ENCODE peak calls at places on chromosomes 13 and 19, in seven cellular contexts. Y is cardiac muscle cell; R is cardiac fibroblast; S is psoas muscle; H is choroid plexus epithelial cell; X is body of pancreas; A is CD8-positive, alpha-beta T cell. T is an unnamed sample.

GRCh38 chr19:19650331-19650730 is 6.9 kb upstream of the GMIP start:
- DNase-seq in Y (no peak), R (no peak), S (no peak), H (no peak), X (no peak), A (no peak), T (no peak)

GRCh38 chr19:2186071-2186846 is 22.5 kb downstream of the DOT1L start:
- DNase-seq in Y (peak), R (peak), S (peak), H (peak), X (peak), A (no peak), T (no peak)

GRCh38 chr13:36841411-36841810 is 22.4 kb downstream of the RFXAP start:
- DNase-seq in Y (no peak), R (no peak), S (no peak), H (peak), X (no peak), A (no peak), T (peak)

GRCh38 chr13:51397262-51397933 is 55.4 kb downstream of the INTS6 start:
- DNase-seq in Y (no peak), R (peak), S (peak), H (peak), X (peak), A (no peak), T (peak)

GRCh38 chr13:75442736-75443234 is 39.2 kb downstream of the TBC1D4 start:
- DNase-seq in Y (no peak), R (peak), S (no peak), H (peak), X (no peak), A (no peak), T (no peak)

GRCh38 chr13:65907656-65908441 is 1322.3 kb downstream of the PCDH9 start:
- DNase-seq in Y (no peak), R (no peak), S (no peak), H (no peak), X (no peak), A (no peak), T (peak)

GRCh38 chr13:76846363-76846762 is 39.8 kb downstream of the KCTD12 start:
- DNase-seq in Y (no peak), R (no peak), S (no peak), H (no peak), X (no peak), A (no peak), T (no peak)

GRCh38 chr19:38707512-38708114 is 36.7 kb downstream of the CAPN12 start:
- DNase-seq in Y (no peak), R (peak), S (no peak), H (peak), X (peak), A (no peak), T (no peak)

GRCh38 chr13:98204546-98204945 is 27.5 kb upstream of the RNF113B start:
- DNase-seq in Y (no peak), R (no peak), S (no peak), H (no peak), X (no peak), A (no peak), T (no peak)

GRCh38 chr13:19153782-19154450 is 27.7 kb downstream of the TUBA3C start:
- DNase-seq in Y (no peak), R (no peak), S (no peak), H (no peak), X (peak), A (no peak), T (no peak)

GRCh38 chr13:20702945-20703784 is at the start of gene IL17D:
- DNase-seq in Y (peak), R (no peak), S (peak), H (no peak), X (peak), A (peak), T (no peak)

GRCh38 chr13:114142640-114143490 is 10.4 kb upstream of the RASA3 start:
- DNase-seq in Y (no peak), R (no peak), S (peak), H (no peak), X (peak), A (peak), T (peak)

GRCh38 chr13:30145709-30146367 is 161.5 kb downstream of the KATNAL1 start:
- DNase-seq in Y (no peak), R (no peak), S (no peak), H (no peak), X (no peak), A (no peak), T (no peak)

GRCh38 chr19:2253106-2254051 is 2.8 kb downstream of the JSRP1 start:
- DNase-seq in Y (peak), R (no peak), S (no peak), H (no peak), X (no peak), A (peak), T (no peak)

GRCh38 chr13:97188207-97188606 is 33.9 kb upstream of the MBNL2 start:
- DNase-seq in Y (no peak), R (no peak), S (no peak), H (no peak), X (no peak), A (no peak), T (peak)

GRCh38 chr13:30148171-30148754 is 159.1 kb downstream of the KATNAL1 start:
- DNase-seq in Y (no peak), R (no peak), S (no peak), H (no peak), X (no peak), A (peak), T (no peak)

GRCh38 chr13:97695684-97696083 is 257.8 kb upstream of the IPO5 start:
- DNase-seq in Y (no peak), R (no peak), S (no peak), H (no peak), X (no peak), A (no peak), T (no peak)

GRCh38 chr13:110342474-110342873 is 35.4 kb downstream of the COL4A2 start:
- DNase-seq in Y (no peak), R (no peak), S (no peak), H (no peak), X (no peak), A (no peak), T (no peak)

GRCh38 chr19:44367024-44367423 is 10.5 kb upstream of the ZNF112 start:
- DNase-seq in Y (no peak), R (peak), S (no peak), H (peak), X (no peak), A (no peak), T (peak)

GRCh38 chr19:33130433-33130832 is 1.5 kb upstream of the WDR88 start:
- DNase-seq in Y (no peak), R (no peak), S (no peak), H (no peak), X (no peak), A (no peak), T (no peak)

GRCh38 chr19:23378948-23379347 is 16.3 kb downstream of the ZNF91 start:
- DNase-seq in Y (peak), R (no peak), S (no peak), H (peak), X (no peak), A (no peak), T (no peak)

GRCh38 chr13:50650936-50651638 is 192.4 kb downstream of the DLEU7 start:
- DNase-seq in Y (no peak), R (no peak), S (no peak), H (peak), X (no peak), A (no peak), T (peak)

GRCh38 chr13:41610426-41610825 is 153.1 kb downstream of the RGCC start:
- DNase-seq in Y (no peak), R (peak), S (peak), H (peak), X (no peak), A (no peak), T (peak)

GRCh38 chr19:48452656-48453480 is 2.5 kb upstream of the KCNJ14 start:
- DNase-seq in Y (no peak), R (no peak), S (no peak), H (no peak), X (no peak), A (no peak), T (no peak)

GRCh38 chr19:40305403-40305802 is 20.3 kb upstream of the AKT2 start:
- DNase-seq in Y (peak), R (peak), S (peak), H (peak), X (peak), A (peak), T (peak)

GRCh38 chr19:14073925-14074838 is 1.6 kb downstream of the MISP3 start:
- DNase-seq in Y (peak), R (no peak), S (no peak), H (peak), X (peak), A (no peak), T (peak)

GRCh38 chr19:44856438-44857083 is 10.5 kb downstream of the NECTIN2 start:
- DNase-seq in Y (no peak), R (no peak), S (no peak), H (peak), X (peak), A (no peak), T (no peak)

GRCh38 chr13:34161829-34162544 is 344.0 kb downstream of the RFC3 start:
- DNase-seq in Y (peak), R (peak), S (no peak), H (peak), X (no peak), A (no peak), T (peak)

GRCh38 chr13:97492257-97492656 is 58.3 kb downstream of the RAP2A start:
- DNase-seq in Y (no peak), R (no peak), S (no peak), H (no peak), X (no peak), A (no peak), T (peak)

GRCh38 chr13:111912991-111913781 is 153.8 kb upstream of the SOX1 start:
- DNase-seq in Y (peak), R (no peak), S (no peak), H (no peak), X (no peak), A (peak), T (no peak)

GRCh38 chr13:71661921-71662320 is 205.1 kb downstream of the DACH1 start:
- DNase-seq in Y (no peak), R (peak), S (no peak), H (peak), X (no peak), A (no peak), T (peak)

GRCh38 chr19:38434549-38435051 is 1.1 kb downstream of the RYR1 start:
- DNase-seq in Y (peak), R (no peak), S (peak), H (no peak), X (no peak), A (no peak), T (no peak)

GRCh38 chr13:48873598-48873997 is 102.1 kb upstream of the FNDC3A start:
- DNase-seq in Y (peak), R (peak), S (no peak), H (peak), X (no peak), A (no peak), T (peak)

GRCh38 chr13:96998071-96998470 is 3.8 kb upstream of the OXGR1 start:
- DNase-seq in Y (no peak), R (no peak), S (no peak), H (no peak), X (no peak), A (no peak), T (no peak)

GRCh38 chr19:46629546-46630025 is 4.7 kb upstream of the PTGIR start:
- DNase-seq in Y (no peak), R (peak), S (no peak), H (no peak), X (peak), A (no peak), T (no peak)

GRCh38 chr13:73702419-73703071 is 431.7 kb downstream of the KLF12 start:
- DNase-seq in Y (peak), R (no peak), S (no peak), H (peak), X (no peak), A (no peak), T (peak)

GRCh38 chr19:53942001-53942786 is 20.5 kb upstream of the CACNG8 start:
- DNase-seq in Y (peak), R (no peak), S (no peak), H (no peak), X (no peak), A (no peak), T (no peak)

GRCh38 chr19:10289836-10290438 is at the start of gene ICAM5:
- DNase-seq in Y (peak), R (no peak), S (no peak), H (peak), X (no peak), A (no peak), T (peak)

GRCh38 chr19:2355168-2356035 is 4.7 kb upstream of the TMPRSS9 start:
- DNase-seq in Y (no peak), R (peak), S (peak), H (no peak), X (no peak), A (no peak), T (no peak)

DNA sequence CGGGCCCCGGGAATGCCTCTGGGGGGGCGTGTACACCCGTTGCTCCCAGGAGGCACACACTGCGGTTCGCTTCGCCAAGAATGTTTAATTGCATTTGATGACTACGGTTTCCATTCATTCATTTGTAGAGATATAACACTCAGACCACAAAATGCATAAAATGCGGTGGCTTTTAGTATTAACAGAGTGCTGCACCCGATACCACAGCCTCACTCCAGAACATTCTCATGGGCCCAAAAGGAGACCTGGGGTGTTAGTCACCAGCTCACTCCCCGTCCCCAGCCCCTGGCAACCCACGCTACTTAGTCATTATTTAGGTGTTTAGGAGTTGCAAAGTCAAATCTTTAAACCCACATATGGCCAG is 21.8 kb downstream of the HCN2 start:
- DNase-seq in Y (no peak), R (peak), S (no peak), H (peak), X (no peak), A (no peak), T (peak)
- H3K4me3 ChIP-seq in Y (no peak), R (no peak), S (no peak), H (no peak), X (no peak), A (peak), T (no peak)

DNA sequence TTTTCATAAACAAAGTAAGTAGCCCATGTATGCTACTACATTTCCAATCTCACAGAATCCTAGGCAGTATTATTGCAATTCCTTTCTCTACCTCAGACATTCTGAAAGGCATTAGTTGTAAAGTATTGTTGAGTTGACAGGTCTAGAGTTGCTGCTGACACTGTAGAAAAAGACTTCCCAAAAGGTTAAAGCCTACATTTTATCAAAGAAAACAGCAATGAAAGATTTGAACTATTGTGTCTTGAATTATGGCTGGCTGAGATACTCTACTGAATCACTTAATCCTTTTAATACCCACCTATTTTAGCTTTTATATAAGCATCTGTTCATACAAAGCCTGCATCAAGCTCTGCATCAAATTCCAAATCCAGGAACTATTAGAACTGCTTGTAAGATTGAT is 1082.0 kb downstream of the OLFM4 start:
- DNase-seq in Y (no peak), R (no peak), S (no peak), H (no peak), X (no peak), A (no peak), T (no peak)
- TF ChIP-seq CTCF in Y (no peak), R (no peak), S (no peak), H (no peak), X (no peak), A (no peak), T (no peak)

GRCh38 chr19:55005684-55006488 is 32.2 kb downstream of the GP6 start:
- DNase-seq in Y (peak), R (no peak), S (no peak), H (peak), X (peak), A (peak), T (no peak)
- H3K4me3 ChIP-seq in Y (peak), R (peak), S (peak), H (no peak), X (no peak), A (peak), T (no peak)

DNA sequence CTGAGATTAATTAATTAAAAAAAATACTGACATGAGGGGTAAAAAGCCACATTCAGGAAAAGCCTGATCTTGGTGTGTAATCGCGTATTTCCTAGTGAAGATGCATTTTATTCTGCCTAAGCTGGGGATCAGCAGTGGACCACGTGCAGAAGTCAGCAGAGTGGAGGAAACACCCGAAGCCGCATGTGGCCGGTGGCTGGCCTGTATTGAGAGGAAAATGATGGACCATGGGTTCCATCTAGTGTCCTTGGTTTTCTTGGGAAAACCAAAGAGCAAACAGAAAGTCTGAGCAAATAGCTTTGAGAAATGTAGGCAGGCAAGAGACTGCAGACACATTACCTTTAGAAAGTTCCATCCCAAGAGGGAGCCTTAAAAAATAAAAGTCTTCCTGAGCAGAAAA is 23.7 kb upstream of the SHISA2 start:
- DNase-seq in Y (no peak), R (no peak), S (no peak), H (peak), X (no peak), A (no peak), T (no peak)
- TF ChIP-seq CTCF in Y (no peak), R (no peak), S (no peak), H (peak), X (no peak), A (no peak), T (no peak)

DNA sequence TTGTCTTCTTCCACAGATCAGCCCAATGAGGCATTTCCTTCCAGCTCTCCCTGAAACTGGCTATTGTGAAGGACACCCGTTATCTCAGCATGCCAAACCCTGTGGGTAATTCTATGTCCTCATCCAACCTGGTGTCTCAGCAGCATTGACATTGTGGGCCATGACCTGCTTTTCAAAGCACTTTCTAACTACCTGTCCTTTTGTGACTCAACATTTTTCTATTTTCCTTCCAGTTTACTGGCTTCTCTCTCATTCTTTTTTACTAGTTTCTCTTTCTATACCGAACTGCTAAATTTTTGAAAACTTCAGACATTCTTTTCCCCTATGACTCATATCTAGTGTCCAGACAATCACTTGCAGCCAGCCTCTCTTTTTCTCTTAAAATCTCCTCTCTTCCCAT is 136.4 kb upstream of the HTR2A start:
- DNase-seq in Y (no peak), R (peak), S (no peak), H (peak), X (no peak), A (no peak), T (peak)
- H3K4me3 ChIP-seq in Y (no peak), R (peak), S (no peak), H (peak), X (no peak), A (no peak), T (no peak)

GRCh38 chr19:18292810-18293641 is 11.6 kb upstream of the JUND start:
- DNase-seq in Y (peak), R (peak), S (peak), H (peak), X (peak), A (no peak), T (no peak)
- TF ChIP-seq CTCF in Y (no peak), R (no peak), S (no peak), H (no peak), X (no peak), A (no peak), T (no peak)

GRCh38 chr19:4971816-4972495 is 3.0 kb downstream of the KDM4B start:
- DNase-seq in Y (no peak), R (no peak), S (no peak), H (no peak), X (no peak), A (no peak), T (no peak)
- H3K4me3 ChIP-seq in Y (no peak), R (peak), S (no peak), H (peak), X (no peak), A (no peak), T (peak)

GRCh38 chr13:95222733-95223018 is 78.6 kb downstream of the ABCC4 start:
- DNase-seq in Y (no peak), R (no peak), S (no peak), H (no peak), X (no peak), A (no peak), T (no peak)
- TF ChIP-seq CTCF in Y (no peak), R (no peak), S (no peak), H (no peak), X (no peak), A (no peak), T (no peak)

GRCh38 chr19:50387868-50388245 is 3.7 kb downstream of the POLD1 start:
- DNase-seq in Y (no peak), R (no peak), S (no peak), H (no peak), X (no peak), A (no peak), T (no peak)

GRCh38 chr19:50387176-50387867 is 3.2 kb downstream of the POLD1 start:
- DNase-seq in Y (no peak), R (peak), S (no peak), H (peak), X (no peak), A (no peak), T (peak)

DNA sequence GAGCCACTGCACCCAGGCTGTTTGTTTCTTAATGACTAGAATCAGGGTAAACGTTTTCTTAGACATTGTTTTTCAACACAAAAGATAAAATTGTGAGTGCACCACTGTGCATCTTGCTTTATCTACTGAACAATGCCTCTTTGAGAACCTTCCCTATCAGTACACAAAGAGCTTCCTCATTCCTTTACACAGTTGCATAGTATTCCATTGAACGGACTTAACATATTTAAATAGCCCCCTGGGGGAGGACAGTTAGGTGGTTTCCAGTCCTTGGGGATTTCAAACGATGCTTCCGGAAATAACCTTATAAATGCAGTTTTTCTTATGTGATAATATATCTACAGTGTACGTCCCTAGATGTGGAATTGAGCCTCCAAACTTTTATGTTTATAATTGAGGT is 8.6 kb downstream of the POLD1 start:
- DNase-seq in Y (no peak), R (no peak), S (no peak), H (no peak), X (no peak), A (no peak), T (no peak)
- H3K4me3 ChIP-seq in Y (no peak), R (no peak), S (no peak), H (no peak), X (no peak), A (no peak), T (no peak)